ENCODE peak calls at places on chromosomes 2 and 18, in nine cellular contexts. W is naive B cell; L is fibroblast of the conjunctiva; T is activated T-helper 1 cell treated with anti-CD3 and anti-CD28 coated beads, Interleukin-12 subunit alpha, Interleukin-12 subunit beta, Interleukin-2, Interleukin-4 antibody, amounts not matched to agents 30 ng/mL and 10 ng/mL and 1 ng/mL, durations not matched to agents 14 hours and 24 hours and 36 hours; K is astrocyte of the cerebellum; F is NCI-H2029; O is RCC 7860; H is iPS-NIHi11; E is Calu3. N is an unnamed sample.

GRCh38 chr2:98457045-98457696 is 12.5 kb downstream of the INPP4A start:
- DNase-seq in W (no peak), L (peak), T (no peak), K (peak), F (no peak), O (peak), H (no peak), E (no peak), N (no peak)

GRCh38 chr2:122203523-122203922 is 448.1 kb downstream of the TSN start:
- DNase-seq in W (no peak), L (peak), T (no peak), K (peak), F (no peak), O (no peak), H (peak), E (no peak), N (no peak)

GRCh38 chr2:108446703-108447102 is 2.3 kb upstream of the GCC2 start:
- DNase-seq in W (no peak), L (no peak), T (no peak), K (no peak), F (no peak), O (no peak), H (no peak), E (no peak), N (no peak)

GRCh38 chr2:27507293-27507692 is 10.7 kb downstream of the GCKR start:
- DNase-seq in W (no peak), L (no peak), T (no peak), K (no peak), F (no peak), O (no peak), H (no peak), E (no peak), N (no peak)

GRCh38 chr2:207660994-207661393 is 35.8 kb upstream of the METTL21A start:
- DNase-seq in W (no peak), L (no peak), T (no peak), K (no peak), F (no peak), O (no peak), H (peak), E (no peak), N (no peak)

GRCh38 chr2:69985684-69986083 is 24.3 kb upstream of the ASPRV1 start:
- DNase-seq in W (no peak), L (no peak), T (no peak), K (no peak), F (no peak), O (no peak), H (no peak), E (no peak), N (no peak)

GRCh38 chr2:1708476-1709334 is 35.6 kb downstream of the PXDN start:
- DNase-seq in W (no peak), L (no peak), T (no peak), K (no peak), F (no peak), O (no peak), H (no peak), E (no peak), N (no peak)

GRCh38 chr2:8679567-8679826 is 2.4 kb upstream of the ID2 start:
- DNase-seq in W (no peak), L (no peak), T (no peak), K (no peak), F (no peak), O (peak), H (no peak), E (no peak), N (no peak)

GRCh38 chr18:76564636-76565237 is 69.7 kb upstream of the ZNF516 start:
- DNase-seq in W (no peak), L (no peak), T (no peak), K (no peak), F (no peak), O (no peak), H (no peak), E (no peak), N (no peak)

GRCh38 chr18:78912336-78912735 is 67.3 kb upstream of the SALL3 start:
- DNase-seq in W (no peak), L (no peak), T (no peak), K (no peak), F (no peak), O (no peak), H (no peak), E (no peak), N (no peak)

GRCh38 chr2:157940024-157940423 is 63.9 kb upstream of the ACVR1 start:
- DNase-seq in W (no peak), L (no peak), T (no peak), K (no peak), F (no peak), O (peak), H (no peak), E (no peak), N (peak)

GRCh38 chr2:36368438-36368837 is 12.9 kb downstream of the CRIM1 start:
- DNase-seq in W (no peak), L (no peak), T (no peak), K (no peak), F (no peak), O (no peak), H (no peak), E (no peak), N (no peak)

GRCh38 chr2:212135739-212136138 is 402.9 kb downstream of the ERBB4 start:
- DNase-seq in W (no peak), L (peak), T (no peak), K (no peak), F (peak), O (no peak), H (no peak), E (no peak), N (no peak)

GRCh38 chr2:190684941-190685340 is 36.1 kb downstream of the NAB1 start:
- DNase-seq in W (no peak), L (no peak), T (no peak), K (no peak), F (no peak), O (no peak), H (no peak), E (no peak), N (no peak)

GRCh38 chr2:231455222-231455621 is 9.1 kb downstream of the NCL start:
- DNase-seq in W (no peak), L (no peak), T (no peak), K (no peak), F (no peak), O (no peak), H (no peak), E (no peak), N (no peak)

GRCh38 chr2:157857881-157858280 is 18.2 kb downstream of the ACVR1 start:
- DNase-seq in W (no peak), L (peak), T (no peak), K (no peak), F (no peak), O (peak), H (no peak), E (no peak), N (no peak)

GRCh38 chr2:240353944-240354343 is 81.5 kb upstream of the GPC1 start:
- DNase-seq in W (no peak), L (no peak), T (no peak), K (no peak), F (no peak), O (no peak), H (no peak), E (no peak), N (no peak)

GRCh38 chr2:176985871-176986270 is 226.7 kb upstream of the HNRNPA3 start:
- DNase-seq in W (no peak), L (no peak), T (no peak), K (no peak), F (no peak), O (no peak), H (no peak), E (no peak), N (no peak)

GRCh38 chr2:105330681-105331375 is 1.3 kb upstream of the TGFBRAP1 start:
- DNase-seq in W (no peak), L (no peak), T (no peak), K (no peak), F (no peak), O (no peak), H (no peak), E (peak), N (no peak)

GRCh38 chr18:42108071-42108470 is 153.0 kb downstream of the PIK3C3 start:
- DNase-seq in W (no peak), L (no peak), T (no peak), K (no peak), F (no peak), O (no peak), H (no peak), E (no peak), N (no peak)

GRCh38 chr18:48922801-48923730 is 27.7 kb downstream of the SMAD7 start:
- DNase-seq in W (no peak), L (no peak), T (no peak), K (peak), F (no peak), O (peak), H (no peak), E (no peak), N (no peak)

GRCh38 chr18:35876243-35876642 is 96.2 kb upstream of the RMP24 start:
- DNase-seq in W (no peak), L (no peak), T (no peak), K (no peak), F (no peak), O (no peak), H (no peak), E (no peak), N (no peak)

GRCh38 chr2:207274541-207274940 is 108.8 kb upstream of the KLF7 start:
- DNase-seq in W (no peak), L (no peak), T (no peak), K (no peak), F (no peak), O (no peak), H (no peak), E (no peak), N (no peak)

GRCh38 chr18:59718108-59719057 is 21.2 kb upstream of the CCBE1 start:
- DNase-seq in W (no peak), L (peak), T (no peak), K (peak), F (no peak), O (peak), H (no peak), E (peak), N (no peak)

GRCh38 chr2:239269959-239270358 is 130.9 kb downstream of the HDAC4 start:
- DNase-seq in W (no peak), L (no peak), T (no peak), K (no peak), F (no peak), O (no peak), H (no peak), E (no peak), N (no peak)

GRCh38 chr2:189483571-189484415 is 42.5 kb downstream of the WDR75 start:
- DNase-seq in W (no peak), L (no peak), T (no peak), K (no peak), F (no peak), O (no peak), H (no peak), E (no peak), N (no peak)

GRCh38 chr2:1653956-1654695 is 90.2 kb downstream of the PXDN start:
- DNase-seq in W (no peak), L (peak), T (no peak), K (peak), F (no peak), O (peak), H (no peak), E (no peak), N (no peak)

GRCh38 chr2:88764141-88764849 is 72.8 kb downstream of the RPIA start:
- DNase-seq in W (no peak), L (no peak), T (no peak), K (no peak), F (no peak), O (no peak), H (no peak), E (no peak), N (no peak)

GRCh38 chr2:201698588-201699226 is at the start of gene MPP4:
- DNase-seq in W (no peak), L (no peak), T (no peak), K (no peak), F (no peak), O (peak), H (no peak), E (no peak), N (no peak)

GRCh38 chr2:113178891-113179290 is 5.1 kb downstream of the PSD4 start:
- DNase-seq in W (no peak), L (no peak), T (no peak), K (no peak), F (no peak), O (no peak), H (no peak), E (no peak), N (no peak)

GRCh38 chr2:52810460-52810859 is 957.1 kb upstream of the CHAC2 start:
- DNase-seq in W (no peak), L (peak), T (no peak), K (no peak), F (peak), O (peak), H (peak), E (peak), N (peak)

GRCh38 chr2:60437080-60437765 is 116.2 kb downstream of the BCL11A start:
- DNase-seq in W (no peak), L (no peak), T (no peak), K (no peak), F (no peak), O (no peak), H (no peak), E (no peak), N (no peak)

GRCh38 chr2:11419781-11420180 is 46.2 kb downstream of the E2F6 start:
- DNase-seq in W (no peak), L (no peak), T (no peak), K (no peak), F (no peak), O (no peak), H (no peak), E (no peak), N (no peak)

GRCh38 chr2:224871813-224872212 is 155.6 kb upstream of the CCDC195 start:
- DNase-seq in W (no peak), L (no peak), T (no peak), K (no peak), F (no peak), O (no peak), H (no peak), E (no peak), N (no peak)

GRCh38 chr2:57696016-57696415 is 350.6 kb upstream of the VRK2 start:
- DNase-seq in W (no peak), L (no peak), T (no peak), K (peak), F (no peak), O (no peak), H (no peak), E (peak), N (peak)

GRCh38 chr2:170845343-170845742 is 28.7 kb downstream of the GAD1 start:
- DNase-seq in W (no peak), L (no peak), T (no peak), K (no peak), F (no peak), O (no peak), H (peak), E (no peak), N (peak)

GRCh38 chr2:15734871-15735737 is 143.4 kb downstream of the DDX1 start:
- DNase-seq in W (no peak), L (no peak), T (no peak), K (no peak), F (no peak), O (no peak), H (no peak), E (no peak), N (no peak)